ENCODE peak calls at places on chromosomes 5 and 9, in five cellular contexts. M is stomach; Q is effector CD4-positive, alpha-beta T cell; D is GM12864; N is HFF-Myc. E is an unnamed sample.

GRCh38 chr5:113371788-113372196 is 63.0 kb downstream of the TSSK1B start:
- DNase-seq in M (no peak), Q (no peak), D (no peak), N (no peak), E (no peak)

GRCh38 chr5:93404246-93404645 is 176.8 kb downstream of the NR2F1-AS1 start:
- DNase-seq in M (no peak), Q (no peak), D (no peak), N (no peak), E (no peak)

GRCh38 chr5:78615697-78616096 is 32.9 kb downstream of the LHFPL2 start:
- DNase-seq in M (no peak), Q (no peak), D (no peak), N (no peak), E (peak)

GRCh38 chr5:1737790-1738405 is 61.7 kb downstream of the MRPL36 start:
- DNase-seq in M (peak), Q (peak), D (peak), N (peak), E (peak)

GRCh38 chr9:89743576-89744254 is 138.9 kb downstream of the GADD45G start:
- DNase-seq in M (no peak), Q (peak), D (peak), N (no peak), E (no peak)

GRCh38 chr5:32538031-32538547 is 47.3 kb upstream of the SUB1 start:
- DNase-seq in M (peak), Q (peak), D (peak), N (no peak), E (no peak)

GRCh38 chr9:133701981-133702797 is 36.0 kb downstream of the SARDH start:
- DNase-seq in M (no peak), Q (peak), D (no peak), N (no peak), E (no peak)

GRCh38 chr5:7897014-7897600 is 28.2 kb downstream of the MTRR start:
- DNase-seq in M (no peak), Q (no peak), D (no peak), N (peak), E (peak)

GRCh38 chr5:79971156-79971555 is 19.9 kb downstream of the MTX3 start:
- DNase-seq in M (no peak), Q (no peak), D (no peak), N (peak), E (peak)

E was measured in epithelial cell of esophagus.